ENCODE peak calls at places on chromosomes 3 and 15, in seven cellular contexts. K is thyroid gland, O is pancreas, Q is activated B cell treated with CpG ODN at 0.5 μM for 24 hours, X is astrocyte of the spinal cord, I is fibroblast of pulmonary artery, H is colonic mucosa. J is an unnamed sample.

GRCh38 chr15:88334436-88334835 is 77.9 kb upstream of the NTRK3 start:
- DNase-seq in X (peak; percentile 18), O (no peak), I (peak; percentile 38), Q (no peak), H (no peak), K (no peak), J (no peak)

GRCh38 chr3:133627789-133628188 is 34.0 kb downstream of the TOPBP1 start:
- DNase-seq in H (no peak), I (no peak), X (no peak), Q (no peak), O (no peak), K (no peak), J (no peak)

GRCh38 chr3:169772530-169772950 is 656 bp upstream of the MYNN start:
- DNase-seq in H (peak; percentile 76), Q (no peak), X (peak; percentile 88), I (peak; percentile 81), K (peak; percentile 86), O (no peak), J (peak; percentile 50)

GRCh38 chr3:32972482-32973146 is 21.2 kb downstream of the CCR4 start:
- DNase-seq in H (no peak), I (no peak), X (no peak), Q (no peak), K (no peak), O (no peak), J (no peak)

GRCh38 chr3:134687642-134688041 is 36.8 kb upstream of the KY start:
- DNase-seq in X (no peak), I (no peak), H (no peak), K (no peak), Q (no peak), O (no peak), J (no peak)

GRCh38 chr15:64122444-64122843 is 26.7 kb downstream of the SNX1 start:
- DNase-seq in K (no peak), I (no peak), H (no peak), O (no peak), Q (no peak), X (no peak), J (no peak)

GRCh38 chr3:172103724-172104123 is 64.3 kb downstream of the FNDC3B start:
- DNase-seq in H (no peak), K (peak; percentile 75), O (no peak), I (peak; percentile 73), Q (no peak), X (peak; percentile 84), J (no peak)

GRCh38 chr3:133460809-133461208 is 61.0 kb downstream of the BFSP2 start:
- DNase-seq in X (no peak), I (no peak), O (no peak), Q (no peak), H (no peak), K (no peak), J (no peak)

GRCh38 chr15:91882858-91883586 is 29.5 kb downstream of the SLCO3A1 start:
- DNase-seq in K (no peak), O (no peak), H (no peak), Q (no peak), I (no peak), X (no peak), J (no peak)

GRCh38 chr15:59686389-59686788 is 2.7 kb downstream of the BNIP2 start:
- DNase-seq in O (no peak), Q (no peak), K (no peak), H (peak; percentile 32), I (no peak), X (no peak), J (no peak)

DNA sequence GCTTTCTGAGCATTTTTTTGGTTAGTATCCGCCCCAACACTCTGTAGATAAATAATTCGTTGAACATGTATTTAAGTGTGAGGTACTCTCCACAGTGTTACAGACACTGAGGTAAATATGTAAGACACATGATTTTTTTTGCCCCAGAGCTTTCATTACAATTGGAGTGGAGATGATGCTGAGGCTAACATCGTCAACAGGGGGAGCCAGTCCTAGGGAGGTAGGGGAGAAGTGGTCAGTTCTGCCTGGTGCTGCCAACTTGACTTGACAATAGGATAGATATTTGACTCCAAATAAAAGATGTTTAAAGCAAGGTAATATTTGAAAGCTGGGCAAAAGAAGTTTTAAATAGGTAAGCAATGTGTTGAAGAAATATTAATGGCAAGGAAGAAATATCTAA is 295.7 kb downstream of the UNC13C start:
- DNase-seq in I (peak; percentile 0), X (no peak), K (no peak), H (no peak), Q (no peak), O (no peak), J (peak; percentile 8)
- TF ChIP-seq CTCF in I (no peak), X (no peak), K (no peak), H (no peak), Q (no peak), O (no peak), J (peak; percentile 23)

GRCh38 chr3:30263238-30263920 is 343.0 kb upstream of the TGFBR2 start:
- DNase-seq in K (no peak), O (no peak), Q (no peak), I (no peak), X (no peak), H (no peak), J (no peak)

GRCh38 chr3:30259730-30260129 is 346.7 kb upstream of the TGFBR2 start:
- DNase-seq in Q (no peak), K (no peak), H (no peak), X (no peak), O (no peak), I (no peak), J (no peak)

GRCh38 chr3:30260747-30261146 is 345.7 kb upstream of the TGFBR2 start:
- DNase-seq in X (no peak), H (no peak), O (no peak), K (no peak), Q (no peak), I (no peak), J (no peak)

GRCh38 chr3:30266536-30266935 is 339.9 kb upstream of the TGFBR2 start:
- DNase-seq in I (no peak), K (no peak), Q (no peak), X (peak; percentile 56), O (no peak), H (no peak), J (no peak)

GRCh38 chr3:30263921-30264313 is 342.5 kb upstream of the TGFBR2 start:
- DNase-seq in X (no peak), K (no peak), Q (no peak), O (no peak), H (no peak), I (no peak), J (no peak)
- TF ChIP-seq CTCF in X (no peak), K (no peak), Q (no peak), O (no peak), H (no peak), I (no peak), J (no peak)

GRCh38 chr3:190865828-190866227 is 3.3 kb upstream of the GMNC start:
- DNase-seq in X (no peak), I (no peak), O (no peak), K (no peak), Q (no peak), H (no peak), J (no peak)
- TF ChIP-seq CTCF in X (no peak), I (no peak), O (no peak), K (no peak), Q (no peak), H (no peak), J (peak; percentile 34)

GRCh38 chr3:38840987-38841386 is 25.0 kb upstream of the SCN10A start:
- DNase-seq in X (no peak), H (no peak), O (no peak), I (no peak), K (no peak), Q (no peak), J (no peak)
- TF ChIP-seq CTCF in X (peak; percentile 19), H (no peak), O (no peak), I (peak; percentile 27), K (no peak), Q (no peak), J (no peak)

DNA sequence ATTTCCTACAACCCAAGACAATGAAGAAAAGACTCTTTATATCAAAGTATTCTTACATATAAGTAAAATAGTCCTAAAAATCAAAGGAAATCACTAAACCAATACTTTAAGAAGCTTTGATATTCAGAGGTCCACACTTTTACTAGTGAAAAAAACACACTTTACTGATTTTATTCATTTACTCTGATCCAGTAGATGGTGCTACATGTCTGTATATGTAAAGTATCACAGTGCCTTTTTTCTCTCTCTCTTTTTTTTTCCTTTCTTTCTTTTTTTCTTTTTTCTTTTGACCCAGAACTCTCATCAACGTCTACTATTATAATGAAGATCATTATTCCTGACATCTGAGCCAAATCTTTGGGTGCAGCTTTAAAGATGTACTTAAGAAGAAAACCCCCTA is 10.8 kb upstream of the CCDC39 start:
- DNase-seq in Q (no peak), H (no peak), O (no peak), X (no peak), K (no peak), I (no peak), J (no peak)
- TF ChIP-seq CTCF in Q (no peak), H (no peak), O (no peak), X (no peak), K (no peak), I (no peak), J (no peak)

GRCh38 chr3:195079636-195080035 is 191.3 kb downstream of the XXYLT1 start:
- DNase-seq in H (no peak), K (no peak), O (no peak), Q (no peak), X (no peak), I (no peak), J (no peak)

GRCh38 chr3:195080571-195081141 is 190.3 kb downstream of the XXYLT1 start:
- DNase-seq in O (peak; percentile 54), Q (no peak), I (no peak), K (peak; percentile 93), X (no peak), H (no peak), J (no peak)

GRCh38 chr3:195080125-195080524 is 190.8 kb downstream of the XXYLT1 start:
- DNase-seq in K (no peak), H (no peak), O (no peak), X (no peak), Q (no peak), I (no peak), J (no peak)

GRCh38 chr3:195077611-195078540 is 193.1 kb downstream of the XXYLT1 start:
- DNase-seq in Q (no peak), X (no peak), K (no peak), I (no peak), O (no peak), H (no peak), J (no peak)

DNA sequence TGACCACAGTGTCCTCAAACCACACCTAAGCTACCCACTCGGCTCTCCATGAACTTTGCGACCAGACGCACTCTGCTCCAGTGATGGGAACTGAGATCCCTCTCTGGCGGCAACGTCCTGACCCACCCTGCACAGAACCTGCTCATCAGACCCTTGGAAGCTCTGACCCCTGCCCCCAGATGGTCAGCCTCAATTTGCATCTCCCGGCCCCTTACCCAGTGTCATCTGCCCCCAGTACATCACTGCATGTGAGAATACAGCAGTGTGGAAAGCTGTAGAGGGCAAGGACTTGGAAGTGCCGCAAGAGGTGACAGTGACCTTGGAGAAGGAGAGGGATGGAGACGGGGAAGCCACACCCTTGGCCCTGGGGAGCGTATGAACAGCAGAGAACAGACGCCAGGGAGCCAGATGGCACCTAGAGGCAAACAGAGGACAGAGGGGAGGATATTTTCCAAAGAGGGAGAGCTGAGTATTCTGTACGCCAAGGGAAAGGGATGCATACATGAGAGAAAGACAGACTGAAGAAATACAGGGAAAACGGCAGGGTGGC is 192.0 kb downstream of the XXYLT1 start:
- DNase-seq in X (no peak), O (no peak), K (no peak), I (no peak), Q (no peak), H (no peak), J (no peak)
- TF ChIP-seq CTCF in X (no peak), O (no peak), K (no peak), I (no peak), Q (no peak), H (no peak), J (no peak)